ENCODE peak calls at places on chromosomes 5 and 9, in six cellular contexts. R, H, B, G, N and W are unnamed samples.

GRCh38 chr5:142644127-142644526 is 41.8 kb downstream of the FGF1 start:
- DNase-seq in R (no peak), H (no peak), B (no peak), G (no peak), N (no peak), W (no peak)

GRCh38 chr5:58771750-58772149 is 188.9 kb downstream of the RAB3C start:
- DNase-seq in R (no peak), H (no peak), B (no peak), G (no peak), N (no peak), W (no peak)

GRCh38 chr9:36082928-36083327 is 46.2 kb downstream of the RECK start:
- DNase-seq in R (no peak), H (no peak), B (no peak), G (no peak), N (no peak), W (no peak)

GRCh38 chr9:110897899-110898298 is 140.4 kb downstream of the LPAR1 start:
- DNase-seq in R (no peak), H (no peak), B (no peak), G (no peak), N (no peak), W (no peak)

GRCh38 chr9:114507726-114508125 is 2.5 kb upstream of the WHRN start:
- DNase-seq in R (no peak), H (no peak), B (no peak), G (peak; percentile 24), N (no peak), W (peak; percentile 52)

GRCh38 chr9:89154651-89155336 is 23.8 kb downstream of the SHC3 start:
- DNase-seq in R (no peak), H (peak; percentile 51), B (no peak), G (no peak), N (no peak), W (no peak)

GRCh38 chr5:151093476-151093889 is 12.6 kb upstream of the TNIP1 start:
- DNase-seq in R (no peak), H (no peak), B (no peak), G (no peak), N (no peak), W (no peak)

GRCh38 chr9:121671612-121672155 is 20.2 kb downstream of the DAB2IP start:
- DNase-seq in R (no peak), H (no peak), B (no peak), G (no peak), N (no peak), W (peak; percentile 23)

GRCh38 chr9:103977163-103977562 is 116.9 kb upstream of the SMC2 start:
- DNase-seq in R (no peak), H (no peak), B (no peak), G (no peak), N (no peak), W (no peak)

GRCh38 chr5:57501414-57502321 is 19.1 kb upstream of the ACTBL2 start:
- DNase-seq in R (no peak), H (no peak), B (no peak), G (no peak), N (no peak), W (no peak)

GRCh38 chr5:10009802-10010201 is 239.9 kb downstream of the ATPSCKMT start:
- DNase-seq in R (no peak), H (no peak), B (no peak), G (no peak), N (no peak), W (no peak)

GRCh38 chr5:148640471-148640870 is 13.9 kb downstream of the HTR4 start:
- DNase-seq in R (no peak), H (no peak), B (no peak), G (no peak), N (no peak), W (no peak)

GRCh38 chr9:25415723-25416122 is 262.5 kb downstream of the TUSC1 start:
- DNase-seq in R (no peak), H (no peak), B (no peak), G (no peak), N (no peak), W (no peak)

GRCh38 chr9:100430286-100430940 is 3.5 kb downstream of the MSANTD3 start:
- DNase-seq in R (no peak), H (no peak), B (no peak), G (no peak), N (no peak), W (no peak)

GRCh38 chr5:150215978-150216944 is 26.4 kb downstream of the SLC6A7 start:
- DNase-seq in R (no peak), H (no peak), B (no peak), G (peak; percentile 42), N (no peak), W (peak; percentile 59)

GRCh38 chr5:179317411-179318192 is 27.7 kb downstream of the ADAMTS2 start:
- DNase-seq in R (peak; percentile 3), H (no peak), B (no peak), G (no peak), N (no peak), W (no peak)

GRCh38 chr5:66967102-66967501 is 229.5 kb downstream of the CD180 start:
- DNase-seq in R (no peak), H (no peak), B (no peak), G (no peak), N (no peak), W (no peak)

GRCh38 chr9:123346026-123346425 is 10.0 kb upstream of the CRB2 start:
- DNase-seq in R (no peak), H (no peak), B (no peak), G (no peak), N (no peak), W (no peak)

GRCh38 chr9:107637421-107638420 is 148.2 kb upstream of the KLF4 start:
- DNase-seq in R (peak; percentile 64), H (no peak), B (peak; percentile 66), G (no peak), N (no peak), W (no peak)

GRCh38 chr9:96480736-96481135 is 30.8 kb downstream of the HABP4 start:
- DNase-seq in R (no peak), H (no peak), B (no peak), G (no peak), N (no peak), W (no peak)

GRCh38 chr5:178995341-178995690 is 196 bp upstream of the GRM6 start:
- DNase-seq in R (no peak), H (no peak), B (no peak), G (no peak), N (no peak), W (no peak)

GRCh38 chr5:57989378-57989777 is 470.5 kb downstream of the PLK2 start:
- DNase-seq in R (no peak), H (no peak), B (no peak), G (no peak), N (no peak), W (no peak)

GRCh38 chr5:115351356-115352195 is 55.1 kb upstream of the CCDC112 start:
- DNase-seq in R (no peak), H (no peak), B (no peak), G (no peak), N (no peak), W (no peak)

GRCh38 chr9:121312169-121312568 is 44.2 kb downstream of the GSN start:
- DNase-seq in R (no peak), H (no peak), B (no peak), G (no peak), N (no peak), W (no peak)

GRCh38 chr5:52693279-52693678 is 94.4 kb upstream of the ITGA1 start:
- DNase-seq in R (peak; percentile 33), H (no peak), B (no peak), G (peak; percentile 30), N (no peak), W (no peak)

GRCh38 chr5:5062903-5063302 is 77.2 kb upstream of the ADAMTS16 start:
- DNase-seq in R (no peak), H (no peak), B (no peak), G (no peak), N (no peak), W (no peak)

GRCh38 chr9:108779506-108779905 is 76.3 kb downstream of the ACTL7B start:
- DNase-seq in R (no peak), H (no peak), B (no peak), G (no peak), N (no peak), W (no peak)

GRCh38 chr5:65100846-65101678 is 332.3 kb downstream of the CWC27 start:
- DNase-seq in R (peak; percentile 76), H (peak; percentile 22), B (peak; percentile 78), G (peak; percentile 66), N (no peak), W (peak; percentile 33)

GRCh38 chr5:37039824-37040223 is 163.3 kb downstream of the NIPBL start:
- DNase-seq in R (no peak), H (no peak), B (no peak), G (no peak), N (no peak), W (no peak)

GRCh38 chr5:178069909-178070308 is 43.4 kb upstream of the N4BP3 start:
- DNase-seq in R (peak; percentile 81), H (peak; percentile 35), B (peak; percentile 83), G (peak; percentile 27), N (no peak), W (peak; percentile 59)

GRCh38 chr5:40549611-40550010 is 130.1 kb upstream of the PTGER4 start:
- DNase-seq in R (no peak), H (no peak), B (no peak), G (no peak), N (no peak), W (no peak)
- TF ChIP-seq ATF3 in R (no peak), H (no peak), B (no peak), G (no peak), N (no peak), W (no peak)

GRCh38 chr9:9950813-9951212 is 662.0 kb downstream of the PTPRD start:
- DNase-seq in R (no peak), H (no peak), B (no peak), G (no peak), N (no peak), W (no peak)
- TF ChIP-seq ATF3 in R (no peak), H (no peak), B (no peak), G (no peak), N (no peak), W (no peak)

DNA sequence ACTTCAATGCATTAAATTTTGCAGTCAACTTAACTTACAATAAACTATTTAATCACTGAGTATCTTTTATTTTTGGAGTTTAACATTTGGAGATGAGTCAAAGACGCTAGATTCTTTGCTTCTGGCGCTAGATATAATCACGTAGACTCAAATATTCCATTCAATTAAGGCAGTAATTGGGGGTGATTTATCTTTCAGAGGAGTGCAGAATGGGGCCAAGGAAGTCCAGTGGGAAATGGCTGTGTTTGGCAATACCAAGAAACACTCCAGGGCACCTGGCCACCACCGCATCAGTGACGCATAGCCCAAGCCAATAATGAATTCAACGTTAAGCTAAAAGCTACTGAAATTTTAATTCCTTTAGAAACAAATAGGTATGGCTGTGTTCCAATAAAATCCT is 81.2 kb downstream of the PHAX start:
- DNase-seq in R (no peak), H (no peak), B (no peak), G (no peak), N (no peak), W (no peak)
- TF ChIP-seq ATF3 in R (no peak), H (no peak), B (no peak), G (no peak), N (no peak), W (no peak)

GRCh38 chr9:126468141-126468825 is 141.7 kb downstream of the MVB12B start:
- DNase-seq in R (no peak), H (no peak), B (no peak), G (no peak), N (no peak), W (no peak)
- TF ChIP-seq ATF3 in R (no peak), H (no peak), B (no peak), G (no peak), N (no peak), W (no peak)